ENCODE peak calls at places on chromosomes 1 and 21, in ten cellular contexts. H is transverse colon, Z is suprapubic skin, J is GM23338, F is HCT116, N is GM12892, S is vagina, D is Panc1, I is breast epithelium, E is SK-N-SH. W is an unnamed sample.

GRCh38 chr1:118101445-118101844 is 83.6 kb downstream of the SPAG17 start:
- DNase-seq in S (no peak), N (no peak), J (no peak), Z (no peak), F (no peak), D (no peak), E (no peak), I (no peak), H (no peak), W (no peak)

GRCh38 chr1:50705041-50705440 is 255.0 kb downstream of the FAF1 start:
- DNase-seq in N (no peak), J (no peak), Z (no peak), H (no peak), I (no peak), S (no peak), D (no peak), E (no peak), F (no peak), W (no peak)

GRCh38 chr1:67110352-67110751 is 24.4 kb downstream of the C1orf141 start:
- DNase-seq in I (no peak), N (no peak), J (no peak), S (no peak), E (no peak), Z (no peak), H (no peak), D (no peak), F (no peak), W (no peak)

GRCh38 chr1:41741244-41741643 is 177.5 kb downstream of the HIVEP3 start:
- DNase-seq in F (no peak), S (no peak), D (no peak), Z (no peak), E (no peak), H (no peak), J (no peak), N (no peak), I (no peak), W (no peak)

GRCh38 chr1:110011527-110012041 is 22.8 kb upstream of the STRIP1 start:
- DNase-seq in D (no peak), H (peak), S (no peak), N (peak), F (peak), I (no peak), Z (no peak), J (peak), E (peak), W (no peak)

GRCh38 chr1:222798111-222798510 is 16.7 kb upstream of the DISP1 start:
- DNase-seq in S (no peak), Z (no peak), J (no peak), I (no peak), D (no peak), F (no peak), H (no peak), E (no peak), N (no peak), W (no peak)

GRCh38 chr1:42936309-42937078 is 22.2 kb downstream of the SLC2A1 start:
- DNase-seq in F (peak), S (no peak), J (no peak), D (no peak), H (peak), E (no peak), N (no peak), I (peak), Z (no peak), W (peak)

GRCh38 chr1:234683856-234684632 is 74.1 kb upstream of the IRF2BP2 start:
- DNase-seq in J (peak), I (peak), F (peak), E (no peak), D (peak), S (peak), H (peak), N (no peak), Z (peak), W (peak)

GRCh38 chr1:55245781-55246180 is 30.6 kb upstream of the USP24 start:
- DNase-seq in D (no peak), Z (no peak), N (no peak), I (peak), J (no peak), F (no peak), H (no peak), E (no peak), S (no peak), W (no peak)

GRCh38 chr1:84208935-84209334 is 64.9 kb downstream of the PRKACB start:
- DNase-seq in F (no peak), E (no peak), N (no peak), J (no peak), Z (no peak), I (no peak), D (no peak), S (no peak), H (no peak), W (no peak)

GRCh38 chr1:8396912-8397406 is 79.0 kb downstream of the SLC45A1 start:
- DNase-seq in F (no peak), I (no peak), J (no peak), N (no peak), H (peak), E (peak), Z (no peak), D (peak), S (peak), W (peak)

GRCh38 chr1:94270801-94271203 is 33.4 kb upstream of the ARHGAP29 start:
- DNase-seq in N (no peak), S (no peak), E (no peak), H (no peak), I (no peak), D (no peak), Z (no peak), F (no peak), J (no peak), W (no peak)

GRCh38 chr21:36914244-36915013 is 52.0 kb downstream of the HLCS start:
- DNase-seq in J (peak), E (no peak), Z (no peak), N (no peak), H (no peak), F (no peak), I (no peak), S (no peak), D (no peak), W (no peak)

GRCh38 chr1:244048566-244049141 is 2.4 kb upstream of the ZBTB18 start:
- DNase-seq in F (no peak), I (no peak), Z (no peak), D (no peak), H (no peak), S (no peak), J (peak), N (no peak), E (no peak), W (no peak)

GRCh38 chr1:241842565-241842964 is 5.4 kb upstream of the EXO1 start:
- DNase-seq in H (no peak), D (no peak), Z (no peak), S (no peak), F (no peak), N (no peak), J (no peak), E (no peak), I (no peak), W (no peak)

GRCh38 chr1:14812189-14812588 is 213.7 kb downstream of the KAZN start:
- DNase-seq in D (no peak), H (no peak), E (no peak), N (no peak), S (no peak), I (no peak), Z (no peak), F (no peak), J (no peak), W (no peak)

GRCh38 chr1:227944066-227944930 is 3.4 kb downstream of the WNT9A start:
- DNase-seq in J (no peak), H (peak), F (no peak), N (no peak), I (no peak), E (no peak), S (no peak), Z (peak), D (no peak), W (peak)

GRCh38 chr1:92902406-92902744 is 58.9 kb downstream of the DIPK1A start:
- DNase-seq in E (no peak), S (no peak), H (no peak), I (no peak), Z (no peak), J (no peak), D (no peak), N (no peak), F (no peak), W (no peak)

GRCh38 chr1:100793661-100794060 is 74.1 kb downstream of the VCAM1 start:
- DNase-seq in D (no peak), N (no peak), Z (no peak), I (no peak), E (no peak), J (peak), F (no peak), S (no peak), H (no peak), W (no peak)

GRCh38 chr1:74468982-74469603 is 43.3 kb downstream of the LRRC53 start:
- DNase-seq in J (peak), N (no peak), E (peak), S (no peak), D (peak), Z (no peak), F (peak), H (no peak), I (no peak), W (no peak)

GRCh38 chr1:184160236-184160635 is 108.7 kb downstream of the TSEN15 start:
- DNase-seq in D (no peak), S (no peak), E (no peak), Z (no peak), I (no peak), J (no peak), N (no peak), F (no peak), H (no peak), W (no peak)

GRCh38 chr1:109906160-109906838 is 4.3 kb upstream of the CSF1 start:
- DNase-seq in D (no peak), H (no peak), I (no peak), S (no peak), E (no peak), Z (no peak), F (no peak), J (no peak), N (peak), W (no peak)

GRCh38 chr1:27116697-27117096 is 38.2 kb downstream of the SLC9A1 start:
- DNase-seq in N (no peak), F (no peak), S (no peak), J (no peak), D (no peak), Z (no peak), H (no peak), E (no peak), I (no peak), W (no peak)

GRCh38 chr1:197696372-197696771 is 78.9 kb downstream of the DENND1B start:
- DNase-seq in S (no peak), J (no peak), D (no peak), N (no peak), Z (no peak), I (no peak), H (no peak), F (no peak), E (no peak), W (no peak)

DNA sequence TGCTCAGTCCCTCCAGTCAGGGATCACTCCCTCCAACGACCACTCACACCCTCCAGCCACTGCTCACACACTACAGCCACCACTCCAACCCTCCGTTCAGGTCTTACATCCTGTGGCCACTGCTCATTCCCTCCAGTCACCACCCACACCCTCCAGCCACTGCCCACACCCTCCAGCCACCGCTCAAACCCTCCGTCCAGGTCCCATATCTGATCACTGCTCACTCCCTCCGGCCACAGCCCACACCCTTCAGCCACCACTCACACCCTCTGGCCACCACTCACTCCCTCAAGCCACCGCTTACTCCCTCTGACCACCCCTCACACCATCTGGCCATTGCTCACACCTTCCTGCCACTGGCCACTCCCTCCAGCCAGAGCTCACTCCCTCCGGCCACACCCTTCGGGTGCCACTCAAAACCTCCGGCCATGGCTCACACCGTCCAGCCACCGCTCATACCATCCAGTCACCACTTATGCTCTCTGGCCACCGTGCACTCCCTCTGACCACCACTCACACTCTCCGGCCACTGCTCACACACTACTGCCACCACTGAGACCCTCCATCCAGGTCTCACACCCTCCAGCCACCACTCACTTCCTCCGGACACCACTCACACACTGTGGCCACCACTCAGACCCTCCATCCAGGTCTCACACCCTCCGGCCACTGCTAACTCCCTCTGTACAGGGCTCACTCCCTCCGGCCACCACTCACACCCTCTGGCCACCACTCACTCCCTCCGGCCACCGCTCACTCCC is 4.7 kb upstream of the TFF1 start:
- DNase-seq in D (no peak), F (no peak), J (no peak), E (no peak), S (no peak), H (no peak), I (no peak), Z (no peak), N (no peak), W (no peak)
- TF ChIP-seq POLR2AphosphoS5 in D (no peak), F (no peak), J (no peak), E (no peak), S (no peak), H (no peak), I (no peak), Z (no peak), N (no peak), W (no peak)

GRCh38 chr21:45030637-45031218 is 43.7 kb upstream of the ADARB1 start:
- DNase-seq in H (no peak), S (no peak), Z (no peak), E (no peak), D (no peak), I (no peak), F (no peak), J (no peak), N (no peak), W (peak)
- TF ChIP-seq POLR2AphosphoS5 in H (no peak), S (no peak), Z (no peak), E (no peak), D (no peak), I (no peak), F (no peak), J (no peak), N (no peak), W (no peak)

GRCh38 chr1:91533625-91534024 is 33.0 kb downstream of the CDC7 start:
- DNase-seq in F (no peak), H (no peak), Z (no peak), D (no peak), S (no peak), I (no peak), J (no peak), N (no peak), E (no peak), W (no peak)

GRCh38 chr1:91541918-91542533 is 41.4 kb downstream of the CDC7 start:
- DNase-seq in S (no peak), J (no peak), E (no peak), H (no peak), Z (no peak), I (no peak), F (no peak), N (no peak), D (no peak), W (no peak)

GRCh38 chr1:91535441-91535840 is 34.8 kb downstream of the CDC7 start:
- DNase-seq in F (no peak), H (no peak), Z (no peak), D (no peak), J (no peak), N (no peak), S (no peak), E (no peak), I (no peak), W (no peak)

DNA sequence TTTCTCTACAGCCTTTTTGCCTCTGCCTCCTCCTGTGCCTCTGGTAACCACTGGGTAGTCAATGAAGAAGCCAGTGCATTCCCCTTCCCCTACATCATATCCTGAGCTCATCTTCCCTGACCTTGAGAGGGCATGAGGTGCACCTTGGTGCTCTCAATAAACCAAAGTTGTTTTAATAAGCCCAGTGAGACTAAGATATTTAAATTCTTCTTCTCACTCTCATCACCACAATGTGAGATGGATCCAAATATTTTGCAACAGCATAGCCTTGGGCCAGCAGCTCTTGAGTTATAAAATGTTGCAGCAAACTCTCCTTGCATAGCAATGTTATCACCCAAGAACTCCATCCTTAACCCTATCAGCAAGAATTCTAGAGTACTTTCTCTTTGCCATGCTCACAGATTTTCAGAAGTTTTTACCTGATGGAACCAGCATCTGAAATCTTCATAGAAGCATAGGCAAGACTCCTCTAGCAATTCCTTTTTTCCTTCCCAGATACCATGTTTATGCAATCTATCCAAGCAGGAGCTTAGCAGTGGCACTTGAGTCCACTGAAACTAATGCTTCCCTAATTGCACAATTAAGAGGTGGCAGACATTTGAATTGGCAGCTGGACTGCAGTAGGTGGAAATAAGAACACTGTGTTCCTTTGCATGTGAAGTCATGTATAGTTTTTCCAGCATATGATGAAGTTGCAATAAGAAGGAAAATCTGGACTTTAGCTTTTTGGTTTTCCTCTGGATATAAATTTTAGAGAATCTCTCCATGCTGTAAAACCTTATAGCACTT is 36.8 kb downstream of the CDC7 start:
- DNase-seq in H (no peak), N (no peak), S (no peak), J (no peak), I (peak), Z (no peak), E (no peak), F (no peak), D (no peak), W (peak)
- TF ChIP-seq POLR2AphosphoS5 in H (no peak), N (no peak), S (peak), J (no peak), I (no peak), Z (no peak), E (no peak), F (no peak), D (no peak), W (no peak)

DNA sequence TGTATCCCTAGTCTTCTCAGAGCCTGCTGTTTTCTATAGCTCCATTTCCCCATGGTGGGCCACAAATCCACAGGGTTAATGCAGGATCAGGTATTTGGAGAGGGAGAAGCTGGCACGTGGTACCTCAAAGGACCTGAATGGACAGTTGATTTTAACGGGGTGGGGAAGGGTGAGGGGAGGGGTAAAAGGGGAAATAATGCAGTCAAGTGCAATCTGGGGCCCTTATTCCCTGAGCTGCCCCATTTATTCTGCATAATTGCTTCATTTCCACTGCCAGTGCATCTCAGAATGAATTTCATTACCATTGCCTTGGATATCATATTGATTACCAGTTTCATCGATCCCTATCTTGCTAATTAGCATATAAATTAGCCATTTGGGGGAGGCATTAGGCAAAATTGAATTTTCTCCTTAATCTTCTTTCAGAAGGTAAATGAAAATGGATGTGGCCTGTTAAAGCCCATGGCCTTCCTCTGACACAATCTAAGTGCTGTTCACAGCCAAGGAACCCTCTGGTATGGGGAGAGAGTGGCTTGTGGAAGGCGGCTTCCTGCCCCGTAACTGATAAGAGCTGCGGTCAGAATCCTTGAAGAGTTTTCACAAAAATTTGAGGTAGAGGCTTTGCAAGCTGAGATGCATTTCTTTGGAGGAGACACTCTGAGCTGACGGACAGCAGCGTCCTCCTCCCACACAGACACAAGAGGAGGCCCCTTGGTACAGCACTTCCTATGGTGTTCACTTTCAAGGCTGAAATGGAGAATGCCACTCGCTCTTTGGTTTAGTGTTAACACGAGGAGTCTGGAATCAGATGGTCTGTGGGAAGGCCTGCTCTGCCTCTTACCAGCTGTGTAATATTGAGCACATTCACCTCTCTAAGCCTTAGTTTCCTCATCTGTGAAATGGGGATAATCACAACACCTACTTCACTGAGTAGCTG is 34.4 kb downstream of the PHC2 start:
- DNase-seq in I (no peak), F (no peak), N (no peak), J (no peak), Z (no peak), S (no peak), H (no peak), E (no peak), D (no peak), W (no peak)
- TF ChIP-seq POLR2AphosphoS5 in I (no peak), F (peak), N (no peak), J (no peak), Z (no peak), S (no peak), H (no peak), E (no peak), D (no peak), W (no peak)

DNA sequence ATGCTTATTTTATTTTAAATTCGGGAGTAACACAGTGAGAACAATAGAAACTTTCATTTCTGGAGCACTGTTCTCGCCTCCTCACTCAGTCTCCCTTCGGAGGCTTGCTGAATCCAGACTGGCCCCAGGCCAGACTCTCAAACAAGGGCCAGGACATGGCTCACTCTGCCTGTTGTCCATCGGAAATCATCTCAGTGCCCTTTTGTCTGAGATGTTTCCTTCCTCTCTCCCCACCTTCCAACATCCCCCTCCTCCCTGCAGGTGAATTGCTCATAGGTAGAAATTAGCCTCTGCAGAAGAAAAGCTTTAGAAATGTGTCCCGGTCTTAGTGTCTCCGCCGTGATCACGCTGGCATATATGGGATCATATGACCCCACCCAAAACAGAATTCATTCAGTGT is 55.2 kb downstream of the ERG start:
- DNase-seq in S (no peak), I (no peak), J (no peak), D (no peak), E (no peak), H (no peak), Z (no peak), N (no peak), F (no peak), W (no peak)
- TF ChIP-seq POLR2AphosphoS5 in S (no peak), I (no peak), J (no peak), D (no peak), E (no peak), H (no peak), Z (no peak), N (no peak), F (no peak), W (no peak)

W was measured in sigmoid colon.